ENCODE peak calls at places on chromosomes 13 and 19, in six cellular contexts. One of them, this sample, is unnamed.

GRCh38 chr13:39540929-39541605 is 61.9 kb downstream of the LHFPL6 start:
- DNase-seq in GM23338: no peak
- DNase-seq in PC-9: no peak
- DNase-seq in GM23248: no peak
- DNase-seq in H9: no peak
- DNase-seq in IMR-90: no peak
- DNase-seq in this sample: no peak

GRCh38 chr13:52961196-52961845 is 67.3 kb upstream of the OLFM4 start:
- DNase-seq in GM23338: peak
- DNase-seq in PC-9: no peak
- DNase-seq in GM23248: no peak
- DNase-seq in H9: peak
- DNase-seq in IMR-90: no peak
- DNase-seq in this sample: no peak

GRCh38 chr13:45909724-45910123 is 58.2 kb upstream of the SIAH3 start:
- DNase-seq in GM23338: no peak
- DNase-seq in PC-9: no peak
- DNase-seq in GM23248: no peak
- DNase-seq in H9: no peak
- DNase-seq in IMR-90: no peak
- DNase-seq in this sample: no peak

GRCh38 chr13:33519561-33520479 is 234.3 kb upstream of the STARD13 start:
- DNase-seq in GM23338: no peak
- DNase-seq in PC-9: no peak
- DNase-seq in GM23248: peak
- DNase-seq in H9: no peak
- DNase-seq in IMR-90: peak
- DNase-seq in this sample: no peak

GRCh38 chr13:27822258-27822872 is 30.1 kb downstream of the GSX1 start:
- DNase-seq in GM23338: peak
- DNase-seq in PC-9: no peak
- DNase-seq in GM23248: no peak
- DNase-seq in H9: no peak
- DNase-seq in IMR-90: no peak
- DNase-seq in this sample: no peak

GRCh38 chr19:6236310-6237291 is 43.2 kb downstream of the MLLT1 start:
- DNase-seq in GM23338: peak
- DNase-seq in PC-9: peak
- DNase-seq in GM23248: no peak
- DNase-seq in H9: no peak
- DNase-seq in IMR-90: no peak
- DNase-seq in this sample: peak

GRCh38 chr13:49938274-49938673 is 2.1 kb upstream of the SPRYD7 start:
- DNase-seq in GM23338: no peak
- DNase-seq in PC-9: no peak
- DNase-seq in GM23248: no peak
- DNase-seq in H9: no peak
- DNase-seq in IMR-90: no peak
- DNase-seq in this sample: no peak

GRCh38 chr19:42267644-42268141 is 1.4 kb upstream of the CIC start:
- DNase-seq in GM23338: no peak
- DNase-seq in PC-9: no peak
- DNase-seq in GM23248: peak
- DNase-seq in H9: no peak
- DNase-seq in IMR-90: no peak
- DNase-seq in this sample: no peak

GRCh38 chr19:46828484-46828883 is 22.2 kb downstream of the AP2S1 start:
- DNase-seq in GM23338: no peak
- DNase-seq in PC-9: no peak
- DNase-seq in GM23248: peak
- DNase-seq in H9: no peak
- DNase-seq in IMR-90: peak
- DNase-seq in this sample: no peak

GRCh38 chr19:10286803-10287737 is at the start of gene ICAM4:
- DNase-seq in GM23338: peak
- DNase-seq in PC-9: no peak
- DNase-seq in GM23248: peak
- DNase-seq in H9: peak
- DNase-seq in IMR-90: peak
- DNase-seq in this sample: peak

GRCh38 chr13:77833331-77833863 is 85.2 kb downstream of the EDNRB start:
- DNase-seq in GM23338: no peak
- DNase-seq in PC-9: no peak
- DNase-seq in GM23248: peak
- DNase-seq in H9: no peak
- DNase-seq in IMR-90: peak
- DNase-seq in this sample: no peak

GRCh38 chr19:16463991-16464575 is 7.7 kb downstream of the EPS15L1 start:
- DNase-seq in GM23338: no peak
- DNase-seq in PC-9: peak
- DNase-seq in GM23248: no peak
- DNase-seq in H9: no peak
- DNase-seq in IMR-90: peak
- DNase-seq in this sample: peak

GRCh38 chr13:96900992-96901391 is 93.3 kb downstream of the OXGR1 start:
- DNase-seq in GM23338: peak
- DNase-seq in PC-9: no peak
- DNase-seq in GM23248: no peak
- DNase-seq in H9: peak
- DNase-seq in IMR-90: no peak
- DNase-seq in this sample: peak

GRCh38 chr13:97435794-97436193 is 1.8 kb downstream of the RAP2A start:
- DNase-seq in GM23338: no peak
- DNase-seq in PC-9: no peak
- DNase-seq in GM23248: peak
- DNase-seq in H9: no peak
- DNase-seq in IMR-90: no peak
- DNase-seq in this sample: no peak

GRCh38 chr19:49929121-49929610 is at the start of the genes ATF5 and NUP62:
- DNase-seq in GM23338: peak
- DNase-seq in PC-9: peak
- DNase-seq in GM23248: peak
- DNase-seq in H9: peak
- DNase-seq in IMR-90: peak
- DNase-seq in this sample: peak
- H3K4me2 ChIP-seq in GM23338: peak
- H3K4me2 ChIP-seq in PC-9: peak
- H3K4me2 ChIP-seq in GM23248: peak
- H3K4me2 ChIP-seq in H9: peak
- H3K4me2 ChIP-seq in IMR-90: peak
- H3K4me2 ChIP-seq in this sample: peak

GRCh38 chr19:29873801-29874575 is 62.2 kb downstream of the CCNE1 start:
- DNase-seq in GM23338: no peak
- DNase-seq in PC-9: no peak
- DNase-seq in GM23248: no peak
- DNase-seq in H9: no peak
- DNase-seq in IMR-90: no peak
- DNase-seq in this sample: peak
- H3K4me2 ChIP-seq in GM23338: peak
- H3K4me2 ChIP-seq in PC-9: peak
- H3K4me2 ChIP-seq in GM23248: peak
- H3K4me2 ChIP-seq in H9: no peak
- H3K4me2 ChIP-seq in IMR-90: peak
- H3K4me2 ChIP-seq in this sample: peak

GRCh38 chr19:3682286-3682685 is 18.0 kb downstream of the PIP5K1C start:
- DNase-seq in GM23338: no peak
- DNase-seq in PC-9: no peak
- DNase-seq in GM23248: no peak
- DNase-seq in H9: no peak
- DNase-seq in IMR-90: no peak
- DNase-seq in this sample: no peak
- H3K4me2 ChIP-seq in GM23338: peak
- H3K4me2 ChIP-seq in PC-9: no peak
- H3K4me2 ChIP-seq in GM23248: no peak
- H3K4me2 ChIP-seq in H9: no peak
- H3K4me2 ChIP-seq in IMR-90: no peak
- H3K4me2 ChIP-seq in this sample: no peak

DNA sequence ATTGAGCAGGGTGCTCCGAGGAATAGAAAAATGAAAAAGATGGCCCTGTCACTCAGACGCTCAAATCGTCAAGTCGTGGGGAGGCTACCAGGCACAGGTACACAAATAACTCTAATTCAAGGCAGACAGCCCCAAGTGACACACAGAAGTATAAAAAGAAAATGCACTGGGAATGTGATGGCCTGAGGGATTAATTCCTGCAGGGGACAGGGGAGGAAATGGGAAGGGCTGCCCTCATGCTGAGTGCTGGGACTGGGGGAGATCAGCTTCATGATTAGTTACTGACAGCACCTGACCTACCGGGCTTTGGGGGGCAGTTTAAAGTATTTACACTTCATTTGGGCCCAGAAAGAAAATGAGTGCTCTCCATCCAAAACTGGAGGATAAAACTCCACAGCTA is 20.9 kb upstream of the UBE2L5 start:
- DNase-seq in GM23338: peak
- DNase-seq in PC-9: no peak
- DNase-seq in GM23248: no peak
- DNase-seq in H9: no peak
- DNase-seq in IMR-90: no peak
- DNase-seq in this sample: no peak
- H3K4me2 ChIP-seq in GM23338: peak
- H3K4me2 ChIP-seq in PC-9: no peak
- H3K4me2 ChIP-seq in GM23248: no peak
- H3K4me2 ChIP-seq in H9: no peak
- H3K4me2 ChIP-seq in IMR-90: no peak
- H3K4me2 ChIP-seq in this sample: no peak

DNA sequence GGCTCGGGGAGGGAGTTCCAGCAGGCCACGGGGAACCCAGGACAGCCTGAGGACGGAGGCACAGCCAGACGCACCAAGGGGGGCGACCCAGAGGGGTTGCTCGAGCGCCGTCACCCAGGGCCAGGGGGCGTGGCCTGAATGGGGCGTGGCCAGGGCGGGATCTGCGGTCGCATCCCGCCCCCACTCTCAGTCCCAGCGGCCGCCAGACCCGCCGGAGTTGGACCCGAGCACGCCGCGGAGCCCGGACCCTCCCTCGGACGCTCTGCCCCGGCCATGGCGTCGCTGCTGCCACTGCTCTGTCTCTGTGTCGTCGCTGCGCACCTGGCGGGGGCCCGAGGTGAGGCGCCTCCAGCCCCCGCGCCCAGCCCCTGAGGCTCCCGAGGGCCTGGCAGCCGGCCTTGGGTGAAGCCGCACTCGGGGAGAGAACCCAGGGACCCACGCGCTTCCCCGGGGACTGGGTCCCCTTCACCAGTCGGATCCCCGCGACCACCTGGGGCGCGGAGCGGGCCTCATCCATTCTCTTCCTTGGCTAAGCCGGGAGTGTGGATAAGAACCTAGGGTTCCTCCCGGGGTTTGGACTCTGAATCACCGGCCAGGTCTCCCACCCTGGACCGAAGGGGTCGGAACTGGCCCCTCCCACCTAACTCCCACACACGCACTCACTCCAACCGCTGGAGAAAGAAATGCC is at the start of gene CILP2:
- DNase-seq in GM23338: peak
- DNase-seq in PC-9: peak
- DNase-seq in GM23248: peak
- DNase-seq in H9: peak
- DNase-seq in IMR-90: no peak
- DNase-seq in this sample: peak
- H3K4me2 ChIP-seq in GM23338: peak
- H3K4me2 ChIP-seq in PC-9: peak
- H3K4me2 ChIP-seq in GM23248: peak
- H3K4me2 ChIP-seq in H9: peak
- H3K4me2 ChIP-seq in IMR-90: peak
- H3K4me2 ChIP-seq in this sample: peak

DNA sequence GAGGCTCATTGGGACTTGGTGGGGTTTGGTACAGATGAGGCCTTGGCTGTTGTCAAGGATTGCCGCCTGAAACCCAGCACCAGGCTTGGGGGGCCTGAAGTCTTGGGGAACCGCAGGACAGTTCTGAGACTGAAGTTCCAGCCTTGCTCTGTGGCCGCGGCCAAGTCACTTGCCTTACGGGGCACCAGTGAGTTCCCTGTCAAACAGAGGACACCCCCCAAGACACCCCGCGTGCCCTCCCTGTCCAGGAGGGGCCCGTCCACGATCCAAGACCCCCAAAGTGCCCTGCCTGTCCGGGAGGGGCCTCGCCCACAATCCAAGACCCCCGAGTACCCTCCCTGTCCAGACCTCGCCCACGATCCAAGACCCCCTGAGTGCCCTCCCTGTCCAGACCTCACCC is 2.5 kb downstream of the CDC34 start:
- DNase-seq in GM23338: no peak
- DNase-seq in PC-9: no peak
- DNase-seq in GM23248: no peak
- DNase-seq in H9: no peak
- DNase-seq in IMR-90: no peak
- DNase-seq in this sample: no peak
- H3K4me2 ChIP-seq in GM23338: peak
- H3K4me2 ChIP-seq in PC-9: peak
- H3K4me2 ChIP-seq in GM23248: peak
- H3K4me2 ChIP-seq in H9: no peak
- H3K4me2 ChIP-seq in IMR-90: peak
- H3K4me2 ChIP-seq in this sample: peak

DNA sequence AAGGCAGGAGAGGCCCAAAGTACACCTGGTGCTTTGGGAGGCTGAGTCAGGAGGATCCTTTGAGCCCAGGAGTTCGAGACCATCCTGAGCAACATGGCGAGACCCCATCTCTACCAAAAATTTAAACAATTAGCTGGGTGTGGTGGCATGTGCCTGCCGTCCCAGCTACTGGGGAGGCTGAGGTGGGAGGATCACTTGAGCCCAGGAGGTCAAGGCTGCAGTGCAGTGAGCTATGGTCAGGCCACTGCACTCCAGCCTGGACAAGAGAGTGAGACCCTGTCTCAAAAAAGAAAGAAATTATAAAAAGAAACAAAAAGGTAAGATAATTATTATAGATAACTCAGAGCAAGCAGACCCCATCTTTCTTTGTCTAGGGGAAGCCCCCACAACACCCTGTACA is 1.9 kb downstream of the HOMER3 start:
- DNase-seq in GM23338: no peak
- DNase-seq in PC-9: no peak
- DNase-seq in GM23248: no peak
- DNase-seq in H9: no peak
- DNase-seq in IMR-90: no peak
- DNase-seq in this sample: no peak
- H3K4me2 ChIP-seq in GM23338: peak
- H3K4me2 ChIP-seq in PC-9: peak
- H3K4me2 ChIP-seq in GM23248: peak
- H3K4me2 ChIP-seq in H9: peak
- H3K4me2 ChIP-seq in IMR-90: peak
- H3K4me2 ChIP-seq in this sample: peak

GRCh38 chr13:73464758-73465628 is 406.2 kb downstream of the KLF5 start:
- DNase-seq in GM23338: no peak
- DNase-seq in PC-9: peak
- DNase-seq in GM23248: no peak
- DNase-seq in H9: no peak
- DNase-seq in IMR-90: no peak
- DNase-seq in this sample: no peak
- H3K4me2 ChIP-seq in GM23338: no peak
- H3K4me2 ChIP-seq in PC-9: peak
- H3K4me2 ChIP-seq in GM23248: no peak
- H3K4me2 ChIP-seq in H9: no peak
- H3K4me2 ChIP-seq in IMR-90: peak
- H3K4me2 ChIP-seq in this sample: no peak